ENCODE peak calls at places on chromosomes 16 and 17, in four cellular contexts. S is mesendoderm, F is H9, Y is H1. C is an unnamed sample.

GRCh38 chr17:81428945-81429344 is 33.7 kb downstream of the BAHCC1 start:
- DNase-seq in S (no peak), F (no peak), Y (no peak), C (no peak)

GRCh38 chr17:82118815-82119380 is 20.9 kb upstream of the FASN start:
- DNase-seq in S (peak), F (no peak), Y (no peak), C (peak)

GRCh38 chr17:73371285-73371684 is 59.5 kb upstream of the CDC42EP4 start:
- DNase-seq in S (no peak), F (no peak), Y (no peak), C (peak)

GRCh38 chr16:66511615-66512500 is 38.1 kb downstream of the TK2 start:
- DNase-seq in S (peak), F (peak), Y (peak), C (peak)

GRCh38 chr16:30377812-30378235 is 3.2 kb downstream of the MYL11 start:
- DNase-seq in S (peak), F (peak), Y (no peak), C (peak)

GRCh38 chr17:82698974-82699442 is 510 bp upstream of the RAB40B start:
- DNase-seq in S (no peak), F (no peak), Y (no peak), C (no peak)

GRCh38 chr16:85613609-85614337 is 651 bp downstream of the GSE1 start:
- DNase-seq in S (peak), F (peak), Y (peak), C (no peak)

GRCh38 chr17:37779554-37779953 is 34.7 kb upstream of the HNF1B start:
- DNase-seq in S (no peak), F (no peak), Y (no peak), C (peak)

GRCh38 chr17:48546924-48547838 is 2.3 kb upstream of the HOXB2 start:
- DNase-seq in S (no peak), F (no peak), Y (no peak), C (peak)

GRCh38 chr17:2964831-2965230 is 98.6 kb downstream of the OR1D5 start:
- DNase-seq in S (peak), F (peak), Y (no peak), C (no peak)

GRCh38 chr16:67943619-67944503 is at the start of gene LCAT:
- DNase-seq in S (no peak), F (no peak), Y (no peak), C (no peak)

GRCh38 chr17:75406222-75406615 is 741 bp upstream of the GRB2 start:
- DNase-seq in S (no peak), F (peak), Y (no peak), C (no peak)

GRCh38 chr17:260031-260791 is 78.8 kb upstream of the DOC2B start:
- DNase-seq in S (no peak), F (peak), Y (peak), C (no peak)

GRCh38 chr17:64694207-64694606 is 32.1 kb upstream of the SMURF2 start:
- DNase-seq in S (peak), F (no peak), Y (no peak), C (peak)

GRCh38 chr17:82103588-82104451 is 5.8 kb upstream of the FASN start:
- DNase-seq in S (peak), F (peak), Y (peak), C (no peak)

GRCh38 chr16:58815188-58815888 is 81.2 kb upstream of the GOT2 start:
- DNase-seq in S (no peak), F (no peak), Y (no peak), C (no peak)

GRCh38 chr17:42097691-42098661 is at the start of gene ZNF385C:
- DNase-seq in S (no peak), F (peak), Y (peak), C (no peak)

GRCh38 chr17:81267390-81268067 is 27.6 kb downstream of the SLC38A10 start:
- DNase-seq in S (no peak), F (no peak), Y (no peak), C (no peak)

GRCh38 chr17:35254107-35254802 is 11.4 kb downstream of the SLFN5 start:
- DNase-seq in S (no peak), F (no peak), Y (no peak), C (peak)

GRCh38 chr17:32192379-32192778 is 50.1 kb downstream of the RHOT1 start:
- DNase-seq in S (no peak), F (no peak), Y (no peak), C (peak)

GRCh38 chr17:64170286-64170685 is 40.3 kb upstream of the ERN1 start:
- DNase-seq in S (no peak), F (no peak), Y (no peak), C (no peak)

GRCh38 chr17:72556944-72557826 is 436.4 kb downstream of the SOX9 start:
- DNase-seq in S (peak), F (peak), Y (peak), C (peak)

GRCh38 chr16:11796227-11797165 is 562 bp downstream of the ZC3H7A start:
- DNase-seq in S (peak), F (peak), Y (peak), C (peak)

GRCh38 chr16:65283238-65283651 is 161.4 kb upstream of the CDH11 start:
- DNase-seq in S (peak), F (no peak), Y (no peak), C (peak)

GRCh38 chr16:66635406-66635805 is 30.9 kb downstream of the CMTM3 start:
- DNase-seq in S (no peak), F (no peak), Y (no peak), C (no peak)

GRCh38 chr17:78133971-78134898 is 3.7 kb downstream of the TMC8 start:
- DNase-seq in S (peak), F (peak), Y (peak), C (peak)

GRCh38 chr17:48102700-48103378 is 1.6 kb upstream of the CBX1 start:
- DNase-seq in S (no peak), F (no peak), Y (no peak), C (no peak)

GRCh38 chr17:63399316-63399715 is 46.8 kb downstream of the CYB561 start:
- DNase-seq in S (no peak), F (no peak), Y (no peak), C (peak)

GRCh38 chr17:78532922-78533640 is 44.1 kb downstream of the DNAH17 start:
- DNase-seq in S (no peak), F (peak), Y (no peak), C (peak)

GRCh38 chr16:66619036-66619435 is 14.5 kb downstream of the CMTM3 start:
- DNase-seq in S (no peak), F (no peak), Y (no peak), C (peak)

GRCh38 chr17:63178530-63178929 is 212.5 kb downstream of the TANC2 start:
- DNase-seq in S (no peak), F (no peak), Y (no peak), C (peak)

GRCh38 chr17:75318615-75319222 is 29.5 kb upstream of the SLC25A19 start:
- DNase-seq in S (no peak), F (no peak), Y (no peak), C (no peak)

GRCh38 chr16:25157476-25157875 is 45.9 kb downstream of the LCMT1 start:
- DNase-seq in S (no peak), F (no peak), Y (no peak), C (no peak)

GRCh38 chr17:57607553-57608120 is 137.5 kb downstream of the CCDC182 start:
- DNase-seq in S (no peak), F (no peak), Y (no peak), C (no peak)

GRCh38 chr16:86222541-86222940 is 287.8 kb upstream of the FOXF1 start:
- DNase-seq in S (peak), F (no peak), Y (no peak), C (peak)

GRCh38 chr17:70961341-70961740 is 792.0 kb downstream of the KCNJ2 start:
- DNase-seq in S (no peak), F (no peak), Y (no peak), C (peak)

GRCh38 chr17:992933-993332 is 4.0 kb upstream of the TIMM22 start:
- DNase-seq in S (no peak), F (no peak), Y (no peak), C (peak)

GRCh38 chr17:81539961-81540675 is 11.9 kb downstream of the FSCN2 start:
- DNase-seq in S (no peak), F (no peak), Y (no peak), C (no peak)

GRCh38 chr16:19265531-19265930 is 20.0 kb upstream of the CLEC19A start:
- DNase-seq in S (no peak), F (no peak), Y (no peak), C (no peak)

DNA sequence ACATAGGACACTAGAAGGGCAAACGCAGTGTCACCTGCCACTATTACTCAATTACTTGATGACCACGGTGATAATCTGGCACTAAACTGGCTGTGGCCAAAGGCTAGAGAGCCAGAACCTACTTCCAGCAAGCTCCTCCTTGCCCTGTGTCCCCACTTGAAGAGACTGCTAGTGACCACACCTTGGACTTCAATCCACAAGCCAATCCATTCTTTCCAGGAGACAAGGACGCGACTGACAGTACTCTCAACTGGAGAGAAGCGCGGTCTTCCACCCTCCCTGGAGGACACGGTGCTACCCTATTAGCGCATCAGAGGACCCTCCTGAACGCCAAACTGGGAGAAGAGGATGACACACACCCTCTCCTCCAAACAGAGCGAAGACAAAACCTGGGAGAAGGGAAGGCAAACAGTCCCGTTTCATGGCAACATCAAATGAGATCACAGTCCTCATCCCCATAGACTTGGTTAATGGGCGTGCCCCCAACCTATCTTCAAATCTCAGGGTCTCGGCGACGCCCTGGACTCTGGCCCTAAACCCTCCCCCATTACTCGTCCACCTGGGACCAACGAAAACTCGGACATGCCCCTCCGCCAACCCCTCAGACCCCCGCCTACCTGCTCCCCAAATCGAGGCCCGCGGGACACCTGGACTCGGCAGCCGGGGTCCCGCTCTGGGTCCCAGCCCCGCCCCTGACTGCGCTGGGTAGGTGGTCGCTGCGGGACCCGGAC is 508 bp downstream of the FLCN start:
- DNase-seq in S (peak), F (no peak), Y (no peak), C (peak)
- H3K4ac ChIP-seq in S (no peak), F (no peak), Y (no peak), C (peak)

GRCh38 chr16:27863377-27863776 is 200.1 kb downstream of the GSG1L start:
- DNase-seq in S (no peak), F (no peak), Y (no peak), C (no peak)

GRCh38 chr16:27862953-27863352 is 200.6 kb downstream of the GSG1L start:
- DNase-seq in S (no peak), F (no peak), Y (no peak), C (no peak)

GRCh38 chr16:27870116-27870798 is 193.3 kb downstream of the GSG1L start:
- DNase-seq in S (no peak), F (no peak), Y (no peak), C (no peak)

GRCh38 chr16:27869411-27869810 is 194.1 kb downstream of the GSG1L start:
- DNase-seq in S (no peak), F (no peak), Y (no peak), C (no peak)

GRCh38 chr16:27867122-27868110 is 196.1 kb downstream of the GSG1L start:
- DNase-seq in S (peak), F (peak), Y (peak), C (peak)
- H4K8ac ChIP-seq in S (no peak), F (no peak), Y (no peak), C (no peak)

DNA sequence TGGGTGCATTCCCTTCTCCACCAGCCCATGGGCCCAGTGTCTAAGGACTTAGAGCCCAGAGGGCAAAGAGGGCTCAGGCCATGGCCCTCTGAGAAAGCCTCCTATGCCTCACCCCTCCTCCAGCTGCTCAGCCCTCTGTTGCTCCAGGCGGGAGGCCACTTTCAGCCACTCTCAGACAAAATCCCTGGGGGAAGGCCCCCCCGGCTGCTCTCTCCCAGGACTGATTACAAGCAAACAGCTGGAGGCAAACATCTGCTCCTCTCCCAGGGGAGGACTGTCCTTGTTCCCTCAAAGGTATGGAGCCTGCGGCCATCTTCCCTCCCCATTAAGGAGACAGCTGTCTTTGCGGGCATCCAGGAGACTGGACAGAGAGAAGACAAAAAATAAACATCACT is 54.9 kb upstream of the DLX4 start:
- DNase-seq in S (no peak), F (no peak), Y (no peak), C (no peak)
- H3K56ac ChIP-seq in S (no peak), F (no peak), Y (no peak), C (no peak)

GRCh38 chr16:89246903-89247733 is 29.6 kb downstream of the ZNF778 start:
- DNase-seq in S (peak), F (peak), Y (peak), C (peak)
- H3K4ac ChIP-seq in S (no peak), F (no peak), Y (no peak), C (peak)

GRCh38 chr16:88608076-88608475 is 30.3 kb upstream of the IL17C start:
- DNase-seq in S (no peak), F (no peak), Y (no peak), C (no peak)

GRCh38 chr16:88613293-88613692 is 25.1 kb upstream of the IL17C start:
- DNase-seq in S (no peak), F (no peak), Y (no peak), C (no peak)

GRCh38 chr16:88613911-88614817 is 24.2 kb upstream of the IL17C start:
- DNase-seq in S (no peak), F (no peak), Y (no peak), C (peak)

GRCh38 chr16:88610080-88610479 is 28.3 kb upstream of the IL17C start:
- DNase-seq in S (peak), F (peak), Y (no peak), C (no peak)

DNA sequence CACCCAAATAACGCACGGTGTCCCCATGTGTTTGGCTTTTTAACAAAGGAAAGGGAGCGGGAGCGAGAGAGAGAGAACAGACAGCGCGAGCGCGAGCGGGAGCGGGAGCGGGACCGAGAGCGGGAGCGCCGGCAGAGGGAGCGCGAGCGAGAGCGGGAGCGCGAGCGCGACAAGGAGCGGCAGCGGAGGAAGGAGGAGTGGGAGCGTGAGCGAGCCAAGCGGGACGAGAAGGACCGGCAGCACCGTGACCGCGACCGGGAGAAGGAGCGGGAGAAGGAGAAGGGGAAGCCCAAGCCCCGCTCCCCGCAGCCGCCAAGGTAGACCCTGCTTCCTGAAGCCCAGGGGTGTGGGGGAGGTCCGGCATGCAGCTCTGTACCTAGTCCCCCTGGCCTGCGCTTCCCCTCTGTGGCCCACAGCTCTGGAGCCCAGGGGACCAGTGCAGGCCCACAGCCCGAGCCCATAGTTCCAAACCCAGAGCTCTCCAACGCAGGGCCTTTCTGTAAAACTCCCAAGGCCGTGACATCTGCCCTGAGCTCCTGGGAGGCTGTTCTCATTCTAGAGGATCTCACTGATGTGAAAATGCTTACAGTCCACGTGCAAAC is 27.1 kb upstream of the IL17C start:
- DNase-seq in S (peak), F (peak), Y (peak), C (no peak)
- H4K8ac ChIP-seq in S (no peak), F (no peak), Y (peak), C (no peak)

GRCh38 chr17:76733618-76733957 is 3.5 kb downstream of the SRSF2 start:
- DNase-seq in S (no peak), F (no peak), Y (no peak), C (no peak)

GRCh38 chr17:76734080-76734840 is 2.9 kb downstream of the SRSF2 start:
- DNase-seq in S (no peak), F (no peak), Y (no peak), C (peak)

GRCh38 chr17:76736349-76737081 is 616 bp downstream of the SRSF2 start:
- DNase-seq in S (peak), F (peak), Y (peak), C (peak)

GRCh38 chr17:76735586-76736348 is 1.4 kb downstream of the SRSF2 start:
- DNase-seq in S (no peak), F (no peak), Y (no peak), C (no peak)

DNA sequence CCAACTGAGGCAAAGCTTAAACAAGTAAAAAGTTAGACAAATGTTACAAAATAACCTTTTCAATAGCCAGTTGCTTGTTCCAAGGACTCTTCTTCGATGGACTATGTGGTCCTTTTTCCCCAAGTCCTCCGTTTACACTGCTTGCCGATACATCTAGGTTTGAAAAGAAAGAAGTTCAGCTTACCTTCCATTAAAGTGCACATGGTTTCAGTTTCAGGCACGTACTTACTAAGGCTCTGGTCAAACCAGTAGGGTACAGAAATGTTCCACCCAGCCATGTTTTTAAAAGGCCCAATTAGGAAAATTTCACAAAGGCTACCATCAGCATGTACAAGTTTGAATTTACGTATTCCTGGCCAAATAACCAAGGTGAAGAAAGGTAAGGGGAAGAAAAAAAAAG is 2.1 kb downstream of the SRSF2 start:
- DNase-seq in S (no peak), F (no peak), Y (no peak), C (peak)
- H3K56ac ChIP-seq in S (peak), F (no peak), Y (no peak), C (no peak)

GRCh38 chr17:69462010-69462409 is 47.5 kb downstream of the MAP2K6 start:
- DNase-seq in S (no peak), F (no peak), Y (no peak), C (no peak)

GRCh38 chr17:69466451-69466850 is 52.0 kb downstream of the MAP2K6 start:
- DNase-seq in S (peak), F (peak), Y (no peak), C (no peak)

GRCh38 chr17:69457603-69458002 is 43.1 kb downstream of the MAP2K6 start:
- DNase-seq in S (no peak), F (no peak), Y (no peak), C (no peak)

GRCh38 chr17:69462882-69463281 is 48.4 kb downstream of the MAP2K6 start:
- DNase-seq in S (peak), F (no peak), Y (no peak), C (no peak)

DNA sequence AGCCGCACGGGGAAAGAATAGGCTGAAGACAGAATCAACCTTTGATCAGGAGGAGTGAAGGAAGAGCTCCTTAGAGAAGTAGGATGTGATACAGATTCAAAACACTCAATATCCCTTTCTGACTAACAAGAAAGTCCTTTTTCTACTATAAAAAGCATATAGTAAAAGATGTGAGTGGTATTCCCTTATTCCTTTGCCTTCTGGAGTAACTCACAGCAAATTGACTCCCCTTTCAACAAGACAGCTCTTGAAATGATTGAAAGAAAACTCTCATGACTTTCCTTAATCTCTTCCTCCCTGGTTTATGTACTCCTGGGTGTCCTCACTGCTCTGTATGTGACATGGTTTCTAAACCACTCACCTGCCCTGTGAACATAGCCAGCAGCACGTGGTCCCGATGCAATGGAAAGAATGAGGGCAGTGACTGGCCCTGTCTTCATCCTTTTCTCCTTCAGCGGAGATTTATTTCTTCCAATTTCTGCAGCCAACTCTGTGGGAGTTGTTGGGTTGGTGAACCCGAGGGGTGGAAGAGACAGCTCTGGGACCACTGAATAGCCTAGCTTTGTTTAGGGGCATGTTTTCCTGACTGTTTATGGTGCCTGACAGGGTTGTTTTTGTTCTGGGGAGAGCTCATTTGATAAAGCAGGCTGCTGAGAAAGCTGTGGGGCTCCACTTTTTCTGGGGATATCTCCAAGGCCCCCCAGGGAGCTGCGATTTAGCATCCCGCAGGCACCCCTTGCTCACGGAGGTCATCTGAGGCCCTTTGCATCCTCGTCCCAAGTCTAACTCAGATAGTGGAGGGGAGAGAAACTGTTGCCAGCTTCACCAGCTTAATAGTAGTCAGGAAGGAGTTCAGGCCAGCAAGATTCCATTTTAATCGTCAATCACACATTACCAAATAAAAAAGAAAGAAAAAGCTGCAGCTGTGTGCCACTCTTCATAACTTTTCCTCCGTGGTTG is 46.7 kb downstream of the MAP2K6 start:
- DNase-seq in S (no peak), F (no peak), Y (no peak), C (no peak)
- H3K4ac ChIP-seq in S (peak), F (no peak), Y (no peak), C (no peak)

GRCh38 chr17:43645765-43646481 is 15.8 kb downstream of the MEOX1 start:
- DNase-seq in S (no peak), F (no peak), Y (peak), C (no peak)
- H4K8ac ChIP-seq in S (peak), F (no peak), Y (peak), C (peak)